ENCODE peak calls at places on chromosomes 16 and 17, in five cellular contexts. U, K, X, R and A are unnamed samples.

GRCh38 chr17:50865868-50866260 is 290 bp downstream of the TOB1 start:
- DNase-seq in U (no peak), K (no peak), X (no peak), R (no peak), A (no peak)

GRCh38 chr17:57735707-57736106 is 9.4 kb downstream of the CCDC182 start:
- DNase-seq in U (no peak), K (no peak), X (no peak), R (no peak), A (no peak)

GRCh38 chr17:47732399-47733046 is 513 bp upstream of the TBX21 start:
- DNase-seq in U (no peak), K (no peak), X (no peak), R (no peak), A (no peak)

GRCh38 chr16:88365244-88365865 is 17.4 kb upstream of the ZNF469 start:
- DNase-seq in U (no peak), K (no peak), X (peak; percentile 19), R (no peak), A (no peak)

GRCh38 chr17:74356640-74357465 is 4.8 kb downstream of the BTBD17 start:
- DNase-seq in U (no peak), K (no peak), X (peak; percentile 84), R (no peak), A (no peak)

GRCh38 chr16:3004781-3005284 is 7.9 kb upstream of the CLDN9 start:
- DNase-seq in U (no peak), K (no peak), X (no peak), R (no peak), A (peak; percentile 84)

GRCh38 chr16:27859020-27859419 is 204.5 kb downstream of the GSG1L start:
- DNase-seq in U (no peak), K (no peak), X (no peak), R (no peak), A (no peak)

GRCh38 chr16:29315916-29316517 is 90.5 kb downstream of the NPIPB11 start:
- DNase-seq in U (no peak), K (no peak), X (no peak), R (no peak), A (no peak)

GRCh38 chr16:65817799-65818198 is 548.7 kb upstream of the CDH5 start:
- DNase-seq in U (no peak), K (no peak), X (no peak), R (no peak), A (no peak)

GRCh38 chr16:65816556-65816955 is 549.9 kb upstream of the CDH5 start:
- DNase-seq in U (no peak), K (no peak), X (no peak), R (no peak), A (no peak)

GRCh38 chr16:65817066-65817465 is 549.4 kb upstream of the CDH5 start:
- DNase-seq in U (no peak), K (no peak), X (no peak), R (no peak), A (no peak)

DNA sequence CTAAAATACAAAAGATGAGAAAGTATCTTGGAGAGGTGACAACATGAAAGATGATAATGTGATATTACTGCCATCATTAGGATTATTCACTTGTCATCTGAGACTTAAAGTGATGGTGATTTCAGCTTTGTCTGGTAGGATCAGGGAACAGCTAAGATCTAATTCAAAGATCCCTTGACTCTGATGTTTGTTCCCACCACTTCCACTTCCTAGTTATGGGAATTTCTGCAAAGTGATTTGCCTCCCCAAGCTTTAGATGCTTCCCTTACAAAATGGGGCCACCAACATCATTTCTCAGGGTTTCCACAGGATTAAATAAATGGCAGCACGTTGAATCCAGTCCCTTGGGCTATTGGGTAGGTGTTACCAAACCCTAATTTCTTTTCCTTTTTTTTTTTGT is 550.8 kb upstream of the CDH5 start:
- DNase-seq in U (no peak), K (no peak), X (no peak), R (no peak), A (no peak)
- TF ChIP-seq POLR2A in U (no peak), K (no peak), X (no peak), R (no peak), A (no peak)

GRCh38 chr17:77493901-77494663 is 353.3 kb downstream of the SEC14L1 start:
- DNase-seq in U (peak; percentile 12), K (peak; percentile 19), X (no peak), R (no peak), A (peak; percentile 2)

GRCh38 chr17:77493238-77493812 is 352.6 kb downstream of the SEC14L1 start:
- DNase-seq in U (peak; percentile 13), K (peak; percentile 27), X (no peak), R (no peak), A (peak; percentile 25)

GRCh38 chr17:77491921-77492445 is 351.2 kb downstream of the SEC14L1 start:
- DNase-seq in U (peak; percentile 28), K (no peak), X (peak; percentile 75), R (no peak), A (peak; percentile 10)

GRCh38 chr17:77490361-77491183 is 349.8 kb downstream of the SEC14L1 start:
- DNase-seq in U (peak; percentile 32), K (no peak), X (peak; percentile 81), R (no peak), A (no peak)

DNA sequence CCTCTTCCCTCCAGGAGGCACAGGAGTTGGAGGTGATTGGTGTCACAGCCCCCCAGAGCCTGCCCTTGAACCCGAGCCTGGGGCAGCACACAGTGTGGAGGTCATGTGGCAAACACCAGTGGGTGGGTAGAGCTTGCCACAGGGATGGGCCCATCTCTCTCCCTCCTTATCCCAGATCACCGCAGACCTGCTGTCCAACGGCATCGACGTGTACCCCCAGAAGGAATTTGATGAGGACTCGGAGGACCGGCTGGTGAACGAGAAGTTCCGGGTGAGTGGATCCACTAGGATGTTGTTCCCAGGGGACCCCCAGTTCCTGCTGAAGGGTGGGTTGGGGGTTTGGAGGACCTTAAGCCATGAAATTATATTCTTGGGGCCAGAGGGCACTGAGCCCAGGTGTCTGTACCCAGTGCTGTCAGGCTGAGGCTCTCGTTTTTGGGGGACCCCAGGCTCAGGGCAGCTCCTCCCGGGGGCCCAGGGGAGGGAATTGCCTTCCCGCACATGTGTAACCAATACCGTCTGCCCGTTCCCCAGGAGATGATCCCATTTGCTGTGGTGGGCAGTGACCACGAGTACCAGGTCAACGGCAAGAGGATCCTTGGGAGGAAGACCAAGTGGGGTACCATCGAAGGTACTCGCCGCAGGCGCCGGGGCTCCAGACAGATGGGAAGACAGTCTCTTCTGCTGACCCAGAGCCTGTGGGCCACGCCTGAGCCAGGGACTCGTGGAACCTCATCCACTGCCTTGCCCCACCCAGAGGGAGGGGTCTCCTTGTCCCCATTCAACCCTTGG is 351.9 kb downstream of the SEC14L1 start:
- DNase-seq in U (peak; percentile 21), K (peak; percentile 22), X (peak; percentile 63), R (no peak), A (peak; percentile 8)
- H3K27ac ChIP-seq in U (no peak overlapping the region), K (no peak overlapping the region), X (no peak overlapping the region), R (no peak overlapping the region), A (no peak overlapping the region)

GRCh38 chr16:52580488-52580887 is 33.5 kb upstream of the TOX3 start:
- DNase-seq in U (no peak), K (no peak), X (no peak), R (no peak), A (no peak)

GRCh38 chr16:52584354-52584840 is 37.5 kb upstream of the TOX3 start:
- DNase-seq in U (no peak), K (no peak), X (no peak), R (no peak), A (no peak)

GRCh38 chr16:52578007-52578828 is 31.3 kb upstream of the TOX3 start:
- DNase-seq in U (no peak), K (no peak), X (no peak), R (no peak), A (no peak)

GRCh38 chr16:52578829-52579193 is 31.9 kb upstream of the TOX3 start:
- DNase-seq in U (no peak), K (no peak), X (no peak), R (no peak), A (no peak)

GRCh38 chr16:52581530-52581929 is 34.6 kb upstream of the TOX3 start:
- DNase-seq in U (no peak), K (no peak), X (no peak), R (no peak), A (peak; percentile 25)
- TF ChIP-seq CTCF in U (no peak), K (no peak), X (no peak), R (no peak), A (peak; percentile 65)

GRCh38 chr17:6708357-6708961 is 4.7 kb downstream of the SLC13A5 start:
- DNase-seq in U (no peak), K (no peak), X (no peak), R (no peak), A (no peak)
- TF ChIP-seq POLR2A in U (no peak), K (no peak), X (no peak), R (no peak), A (no peak)

DNA sequence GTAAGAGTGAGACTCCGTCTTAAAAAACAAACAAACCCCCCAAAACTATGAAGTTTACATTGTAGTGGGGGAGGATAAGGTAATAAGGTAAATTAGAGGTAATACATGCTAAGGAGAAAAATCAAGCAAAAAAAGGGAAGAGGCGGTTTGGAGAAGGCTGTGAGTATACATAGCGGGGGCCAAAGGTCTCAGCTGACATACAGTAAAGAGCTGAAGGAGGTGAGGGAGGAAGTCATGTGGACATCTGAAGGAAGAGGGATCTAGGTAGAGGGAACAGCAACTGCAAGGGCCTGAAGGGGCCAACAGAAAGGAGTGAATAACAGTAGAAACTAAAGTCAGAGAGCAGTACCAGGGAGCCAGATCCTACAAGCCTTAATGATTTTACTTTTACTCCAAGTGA is 3.7 kb upstream of the MSL1 start:
- DNase-seq in U (no peak), K (no peak), X (no peak), R (no peak), A (no peak)
- H3K27ac ChIP-seq in U (no peak overlapping the region), K (no peak overlapping the region), X (peak overlapping the region; percentile 9), R (no peak overlapping the region), A (no peak overlapping the region)

DNA sequence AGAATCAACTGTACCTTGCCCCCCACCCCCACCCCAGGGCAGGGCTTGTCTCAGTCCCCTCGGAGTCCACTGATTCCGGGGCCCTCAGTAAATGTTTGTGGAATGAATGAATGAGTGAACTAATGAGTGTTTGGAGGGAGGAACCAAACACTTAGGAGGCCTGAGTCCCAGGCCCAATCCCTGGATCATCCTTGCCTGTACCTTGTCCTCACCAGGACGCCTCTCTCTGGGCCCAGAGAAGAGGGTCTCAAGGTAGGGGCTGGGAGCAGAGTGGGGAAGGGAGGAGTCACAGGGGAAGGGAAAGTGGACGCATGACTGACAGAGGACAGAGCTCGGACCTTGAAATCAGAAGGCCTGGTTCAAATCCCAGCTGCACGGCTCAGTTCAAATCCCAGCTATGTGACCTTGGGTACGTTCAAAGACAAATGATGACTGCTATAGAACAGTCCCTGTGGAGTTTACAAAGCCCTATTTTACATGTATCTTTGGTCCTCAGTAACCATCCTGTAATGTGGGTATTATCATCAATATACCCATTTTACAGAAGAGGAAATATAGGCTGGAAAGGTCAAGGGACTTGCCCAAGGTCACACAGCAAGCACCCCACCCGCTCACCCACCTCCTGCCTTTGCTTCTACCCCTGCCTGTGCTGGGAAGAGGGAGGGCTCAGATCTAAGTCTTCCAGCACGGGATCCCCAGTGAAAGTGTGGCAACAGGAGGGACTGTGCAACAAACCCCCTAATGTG is 18.3 kb downstream of the SLC4A1 start:
- DNase-seq in U (no peak), K (no peak), X (no peak), R (no peak), A (no peak)
- TF ChIP-seq CTCF in U (no peak), K (no peak), X (no peak), R (no peak), A (no peak)